ENCODE peak calls at places on chromosomes 16 and 17, in six cellular contexts. J is neuronal stem cell, C is IMR-90, V is H9, W is trophoblast cell, Y is H1. I is an unnamed sample.

GRCh38 chr17:38751144-38751802 is 1.3 kb upstream of the PSMB3 start:
- DNase-seq in J (peak; percentile 53), C (peak; percentile 21), V (no peak), W (no peak), Y (no peak), I (no peak)

GRCh38 chr17:14805348-14805747 is 459.8 kb downstream of the PMP22 start:
- DNase-seq in J (peak; percentile 29), C (no peak), V (no peak), W (no peak), Y (no peak), I (no peak)

GRCh38 chr16:59913666-59914065 is 1179.5 kb upstream of the GOT2 start:
- DNase-seq in J (no peak), C (no peak), V (no peak), W (no peak), Y (no peak), I (no peak)

GRCh38 chr17:32731556-32732295 is 145.2 kb downstream of the MYO1D start:
- DNase-seq in J (no peak), C (no peak), V (no peak), W (no peak), Y (no peak), I (no peak)

GRCh38 chr17:17749025-17749772 is 67.9 kb downstream of the RAI1 start:
- DNase-seq in J (no peak), C (no peak), V (peak; percentile 79), W (no peak), Y (no peak), I (no peak)

GRCh38 chr17:35788504-35788998 is 6.9 kb downstream of the MMP28 start:
- DNase-seq in J (no peak), C (peak; percentile 92), V (no peak), W (no peak), Y (no peak), I (peak; percentile 98)

GRCh38 chr16:82456683-82457082 is 170.1 kb upstream of the CDH13 start:
- DNase-seq in J (peak; percentile 48), C (peak; percentile 36), V (peak; percentile 72), W (peak; percentile 44), Y (peak; percentile 44), I (peak; percentile 57)

GRCh38 chr17:32801193-32801592 is 75.7 kb downstream of the MYO1D start:
- DNase-seq in J (no peak), C (no peak), V (no peak), W (no peak), Y (no peak), I (no peak)

DNA sequence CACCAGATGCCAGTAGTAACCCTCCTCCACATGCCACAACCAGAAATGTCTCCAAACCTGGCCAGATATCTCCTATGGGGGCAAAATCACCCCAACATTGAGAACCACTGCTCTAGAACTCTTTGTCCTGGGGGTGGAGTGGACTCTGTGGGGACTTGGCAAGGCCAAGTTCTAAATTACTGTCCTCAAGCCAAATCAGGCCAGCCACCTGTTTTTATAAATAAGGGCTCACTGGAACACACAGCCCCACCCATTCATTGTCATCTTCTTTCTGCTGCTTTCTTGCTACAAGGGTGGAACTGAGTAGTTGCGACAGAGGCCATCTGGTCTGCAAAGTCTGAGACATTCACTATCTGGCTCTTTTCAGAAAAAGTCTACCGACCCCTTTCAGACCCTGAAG is 26.8 kb upstream of the TMEM220 start:
- DNase-seq in J (no peak), C (no peak), V (no peak), W (no peak), Y (no peak), I (no peak)
- H3K14ac ChIP-seq in J (no peak overlapping the region), C (no peak overlapping the region), V (no peak overlapping the region), W (no peak overlapping the region), Y (no peak overlapping the region), I (no peak overlapping the region)

GRCh38 chr16:84520778-84521770 is 16.6 kb upstream of the MEAK7 start:
- DNase-seq in J (no peak), C (no peak), V (no peak), W (no peak), Y (no peak), I (no peak)
- H3K14ac ChIP-seq in J (no peak overlapping the region), C (peak overlapping the region; percentile 0), V (no peak overlapping the region), W (no peak overlapping the region), Y (no peak overlapping the region), I (peak overlapping the region; percentile 62)

DNA sequence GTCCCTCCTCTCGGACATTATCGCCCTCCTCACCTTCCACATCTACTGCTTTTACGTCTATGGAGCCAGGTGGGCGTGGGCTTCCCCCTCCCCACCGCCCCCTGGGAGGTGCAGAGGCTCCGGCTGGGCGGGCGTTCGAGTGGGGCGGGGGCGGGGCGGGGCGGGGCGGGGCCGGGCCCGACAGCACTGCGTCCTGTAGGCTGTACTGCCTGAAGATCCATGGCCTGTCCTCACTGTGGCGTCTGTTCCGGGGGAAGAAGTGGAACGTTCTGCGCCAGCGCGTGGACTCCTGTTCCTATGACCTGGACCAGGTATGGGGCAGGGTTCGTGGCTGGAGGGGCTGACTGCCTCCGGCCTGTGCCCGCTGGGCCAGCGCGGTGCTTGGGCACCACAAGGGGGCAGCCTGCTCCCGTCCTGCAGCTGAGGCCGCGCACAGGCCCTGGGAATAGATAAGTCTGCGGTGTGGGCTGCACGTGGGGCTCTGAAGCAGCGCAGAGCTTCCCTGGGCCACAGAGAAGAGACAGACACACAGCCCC is 9.2 kb downstream of the PIGQ start:
- DNase-seq in J (peak; percentile 71), C (peak; percentile 65), V (peak; percentile 85), W (peak; percentile 80), Y (peak; percentile 64), I (peak; percentile 82)
- H3K14ac ChIP-seq in J (no peak overlapping the region), C (no peak overlapping the region), V (no peak overlapping the region), W (no peak overlapping the region), Y (no peak overlapping the region), I (peak overlapping the region; percentile 68)

GRCh38 chr17:77893144-77894044 is 65.1 kb upstream of the TNRC6C start:
- DNase-seq in J (no peak), C (no peak), V (no peak), W (no peak), Y (no peak), I (no peak)
- H3K14ac ChIP-seq in J (no peak overlapping the region), C (no peak overlapping the region), V (no peak overlapping the region), W (no peak overlapping the region), Y (no peak overlapping the region), I (no peak overlapping the region)

GRCh38 chr16:56409195-56409594 is 16.1 kb downstream of the AMFR start:
- DNase-seq in J (no peak), C (peak; percentile 47), V (no peak), W (peak; percentile 13), Y (no peak), I (peak; percentile 19)
- H3K14ac ChIP-seq in J (no peak overlapping the region), C (no peak overlapping the region), V (no peak overlapping the region), W (no peak overlapping the region), Y (no peak overlapping the region), I (no peak overlapping the region)

I was measured in mesenchymal stem cell.